ENCODE peak calls at places on chromosomes 6 and 20, in ten cellular contexts. L is adipocyte; S is CD8-positive, alpha-beta memory T cell; B is tibial artery; P is OCI-LY7; Y is CD4-positive, alpha-beta memory T cell; J is cardiac muscle cell; X is A673; I is psoas muscle; C is esophagus squamous epithelium. E is an unnamed sample. For H3K36me3, H3K4me1 and H3K9me3, the result is how much of the 10 kb centered on the place peaks cover.

GRCh38 chr6:90025418-90026089 is 131.3 kb downstream of the GJA10 start:
- DNase-seq in I (no peak), J (no peak), S (no peak), L (peak), X (peak), P (no peak), B (no peak), C (no peak), Y (no peak), E (peak)

GRCh38 chr20:53735536-53736050 is 142.0 kb upstream of the ZNF217 start:
- DNase-seq in X (no peak), P (no peak), C (no peak), J (peak), S (no peak), B (no peak), Y (no peak), L (peak), I (no peak), E (no peak)

GRCh38 chr6:99412065-99412464 is 13.0 kb downstream of the PNISR start:
- DNase-seq in C (no peak), L (no peak), P (no peak), B (no peak), I (no peak), J (no peak), X (no peak), Y (no peak), S (no peak), E (no peak)

GRCh38 chr6:38997128-38997761 is 51.3 kb upstream of the GLP1R start:
- DNase-seq in Y (no peak), C (no peak), J (peak), I (no peak), L (peak), P (peak), X (peak), B (no peak), S (no peak), E (no peak)

GRCh38 chr20:48201881-48202280 is 416.6 kb upstream of the SULF2 start:
- DNase-seq in B (no peak), I (peak), S (no peak), Y (no peak), X (no peak), C (no peak), L (no peak), J (no peak), P (no peak), E (no peak)

GRCh38 chr6:42450314-42451145 is 1.2 kb downstream of the TRERF1 start:
- DNase-seq in B (no peak), C (no peak), J (peak), P (peak), X (no peak), L (peak), I (no peak), Y (no peak), S (no peak), E (no peak)

GRCh38 chr20:16699287-16699686 is 30.5 kb upstream of the SNRPB2 start:
- DNase-seq in X (no peak), C (no peak), L (no peak), P (no peak), J (peak), Y (no peak), B (no peak), I (no peak), S (no peak), E (no peak)

GRCh38 chr20:16575390-16576140 is 2.3 kb upstream of the KIF16B start:
- DNase-seq in P (peak), X (no peak), B (no peak), S (no peak), J (peak), I (no peak), L (no peak), Y (no peak), C (no peak), E (no peak)

GRCh38 chr20:14062786-14063185 is 67.5 kb downstream of the MACROD2 start:
- DNase-seq in X (no peak), S (no peak), C (no peak), I (no peak), J (no peak), B (no peak), Y (no peak), P (no peak), L (peak), E (no peak)

GRCh38 chr20:58019850-58020625 is 208.4 kb downstream of the ANKRD60 start:
- DNase-seq in C (no peak), I (no peak), P (no peak), X (no peak), B (no peak), J (no peak), S (no peak), L (no peak), Y (no peak), E (no peak)

GRCh38 chr6:33123732-33124524 is 48.1 kb downstream of the HLA-DPB1 start:
- DNase-seq in S (no peak), B (no peak), J (peak), Y (no peak), P (peak), I (no peak), C (no peak), X (peak), L (peak), E (peak)

GRCh38 chr6:33885121-33886057 is 81.6 kb upstream of the MLN start:
- DNase-seq in Y (no peak), J (no peak), I (peak), S (no peak), P (no peak), C (no peak), X (no peak), L (peak), B (no peak), E (no peak)

GRCh38 chr6:42935322-42935721 is 6.0 kb downstream of the CNPY3 start:
- DNase-seq in B (no peak), P (no peak), L (no peak), S (no peak), C (no peak), X (no peak), Y (no peak), J (no peak), I (no peak), E (no peak)

GRCh38 chr20:46323557-46323956 is 15.3 kb upstream of the CDH22 start:
- DNase-seq in J (no peak), C (no peak), S (no peak), B (no peak), Y (no peak), X (no peak), P (no peak), L (no peak), I (no peak), E (no peak)

GRCh38 chr20:51326241-51326819 is 216.2 kb downstream of the NFATC2 start:
- DNase-seq in X (peak), B (no peak), J (peak), S (peak), L (peak), I (no peak), Y (peak), P (peak), C (no peak), E (peak)

GRCh38 chr6:47363736-47364135 is 54.0 kb upstream of the TNFRSF21 start:
- DNase-seq in I (no peak), X (no peak), J (no peak), B (no peak), C (no peak), L (no peak), P (no peak), S (no peak), Y (no peak), E (no peak)

GRCh38 chr6:144955853-144956252 is 670.7 kb downstream of the UTRN start:
- DNase-seq in Y (no peak), I (no peak), P (no peak), B (no peak), S (no peak), X (no peak), C (no peak), L (peak), J (no peak), E (no peak)

GRCh38 chr6:143950874-143951273 is 57.2 kb downstream of the PLAGL1 start:
- DNase-seq in B (no peak), Y (no peak), C (no peak), P (no peak), I (no peak), L (no peak), X (no peak), S (no peak), J (no peak), E (no peak)

GRCh38 chr6:30942338-30943060 is 1.7 kb downstream of the MUCL3 start:
- DNase-seq in I (peak), J (peak), B (no peak), C (no peak), P (no peak), X (peak), Y (no peak), S (no peak), L (peak), E (no peak)

GRCh38 chr6:20952605-20953004 is 418.3 kb downstream of the CDKAL1 start:
- DNase-seq in J (no peak), Y (no peak), P (no peak), I (no peak), C (no peak), L (peak), B (no peak), S (no peak), X (peak), E (no peak)

GRCh38 chr20:32574296-32575226 is 10.6 kb downstream of the NOL4L start:
- DNase-seq in X (peak), L (peak), S (no peak), B (no peak), J (no peak), P (no peak), I (no peak), Y (no peak), C (no peak), E (no peak)

GRCh38 chr6:109087661-109088264 is 6.9 kb downstream of the SESN1 start:
- DNase-seq in X (no peak), L (no peak), C (no peak), Y (no peak), I (no peak), J (no peak), P (no peak), S (no peak), B (no peak), E (no peak)

GRCh38 chr6:36333889-36334288 is 2.8 kb downstream of the BNIP5 start:
- DNase-seq in B (no peak), C (no peak), X (no peak), S (no peak), P (no peak), Y (no peak), I (no peak), J (no peak), L (peak), E (no peak)

GRCh38 chr6:112502348-112503130 is 155.4 kb downstream of the RFPL4B start:
- DNase-seq in S (no peak), Y (no peak), L (peak), I (no peak), C (no peak), J (no peak), P (no peak), X (peak), B (no peak), E (no peak)

GRCh38 chr6:132430110-132430509 is 28.8 kb upstream of the MOXD1 start:
- DNase-seq in C (no peak), B (no peak), Y (no peak), S (no peak), I (no peak), X (no peak), P (no peak), J (no peak), L (no peak), E (no peak)

GRCh38 chr20:60254901-60255411 is 296.7 kb downstream of the CDH26 start:
- DNase-seq in C (no peak), S (no peak), I (no peak), L (peak), J (no peak), Y (no peak), B (no peak), X (no peak), P (no peak), E (no peak)

GRCh38 chr6:14129572-14129971 is 12.0 kb downstream of the CD83 start:
- DNase-seq in P (peak), Y (no peak), B (no peak), L (peak), C (no peak), X (peak), S (no peak), I (no peak), J (peak), E (no peak)

GRCh38 chr6:37807656-37808055 is 11.9 kb upstream of the ZFAND3 start:
- DNase-seq in Y (no peak), L (no peak), I (peak), P (no peak), B (no peak), S (no peak), C (no peak), J (no peak), X (no peak), E (no peak)

GRCh38 chr20:60695223-60695622 is 556.8 kb upstream of the CDH4 start:
- DNase-seq in B (no peak), C (no peak), I (no peak), Y (no peak), L (no peak), S (no peak), J (no peak), X (no peak), P (no peak), E (no peak)

GRCh38 chr6:12761376-12762115 is 45.0 kb downstream of the PHACTR1 start:
- DNase-seq in J (no peak), L (peak), B (no peak), S (no peak), Y (no peak), X (peak), C (no peak), P (no peak), I (no peak), E (no peak)

GRCh38 chr6:115717062-115717461 is 343.6 kb downstream of the FRK start:
- DNase-seq in C (no peak), S (no peak), X (no peak), L (no peak), Y (no peak), J (no peak), I (no peak), P (no peak), B (no peak), E (no peak)

GRCh38 chr6:28807682-28808280 is 116.0 kb downstream of the TRIM27 start:
- DNase-seq in S (no peak), L (peak), X (peak), B (no peak), J (no peak), P (peak), I (no peak), C (no peak), Y (no peak), E (no peak)

GRCh38 chr6:156703719-156704118 is 73.5 kb upstream of the ARID1B start:
- DNase-seq in I (no peak), J (no peak), B (no peak), P (no peak), S (no peak), X (no peak), Y (no peak), C (no peak), L (peak), E (no peak)

GRCh38 chr6:20266851-20267608 is 54.8 kb upstream of the MBOAT1 start:
- DNase-seq in S (no peak), Y (no peak), P (no peak), I (no peak), X (no peak), B (no peak), J (no peak), L (no peak), C (no peak), E (peak)

GRCh38 chr6:56909115-56909907 is 45.6 kb upstream of the BEND6 start:
- DNase-seq in J (no peak), S (no peak), L (no peak), P (no peak), I (no peak), B (no peak), C (no peak), X (no peak), Y (no peak), E (no peak)

GRCh38 chr6:42783177-42783875 is 1.5 kb downstream of the BICRAL start:
- DNase-seq in P (peak), X (peak), B (peak), C (no peak), Y (peak), I (peak), J (peak), S (peak), L (peak), E (peak)

GRCh38 chr20:25510202-25510601 is 75.1 kb downstream of the NINL start:
- DNase-seq in C (no peak), B (no peak), Y (no peak), P (no peak), X (no peak), I (no peak), S (no peak), J (no peak), L (no peak), E (no peak)
- H3K36me3 ChIP-seq in C (under half), B (under half), Y (under half), P (under half), X (half or more), I (under half), S (under half), J (under half), L (under half), E (under half)

GRCh38 chr20:17872434-17872833 is 96.2 kb downstream of the SNX5 start:
- DNase-seq in C (no peak), P (no peak), S (no peak), L (no peak), I (no peak), B (peak), Y (no peak), X (no peak), J (no peak), E (no peak)
- H3K4me1 ChIP-seq in C (under half), P (under half), S (under half), L (under half), I (under half), B (under half), Y (under half), X (under half), J (under half), E (under half)

GRCh38 chr6:169160091-169160854 is 93.4 kb downstream of the THBS2 start:
- DNase-seq in X (no peak), L (no peak), Y (no peak), P (no peak), J (no peak), B (peak), I (no peak), C (no peak), S (no peak), E (no peak)

GRCh38 chr6:169159331-169159730 is 94.3 kb downstream of the THBS2 start:
- DNase-seq in X (no peak), L (no peak), J (no peak), C (no peak), I (no peak), P (no peak), B (peak), S (no peak), Y (no peak), E (no peak)

GRCh38 chr6:169161572-169162167 is 92.0 kb downstream of the THBS2 start:
- DNase-seq in S (no peak), X (no peak), P (no peak), Y (no peak), L (no peak), B (peak), J (no peak), C (no peak), I (no peak), E (no peak)

GRCh38 chr6:169162249-169162967 is 91.2 kb downstream of the THBS2 start:
- DNase-seq in C (no peak), X (no peak), L (no peak), J (no peak), P (no peak), I (peak), B (peak), Y (no peak), S (no peak), E (no peak)

DNA sequence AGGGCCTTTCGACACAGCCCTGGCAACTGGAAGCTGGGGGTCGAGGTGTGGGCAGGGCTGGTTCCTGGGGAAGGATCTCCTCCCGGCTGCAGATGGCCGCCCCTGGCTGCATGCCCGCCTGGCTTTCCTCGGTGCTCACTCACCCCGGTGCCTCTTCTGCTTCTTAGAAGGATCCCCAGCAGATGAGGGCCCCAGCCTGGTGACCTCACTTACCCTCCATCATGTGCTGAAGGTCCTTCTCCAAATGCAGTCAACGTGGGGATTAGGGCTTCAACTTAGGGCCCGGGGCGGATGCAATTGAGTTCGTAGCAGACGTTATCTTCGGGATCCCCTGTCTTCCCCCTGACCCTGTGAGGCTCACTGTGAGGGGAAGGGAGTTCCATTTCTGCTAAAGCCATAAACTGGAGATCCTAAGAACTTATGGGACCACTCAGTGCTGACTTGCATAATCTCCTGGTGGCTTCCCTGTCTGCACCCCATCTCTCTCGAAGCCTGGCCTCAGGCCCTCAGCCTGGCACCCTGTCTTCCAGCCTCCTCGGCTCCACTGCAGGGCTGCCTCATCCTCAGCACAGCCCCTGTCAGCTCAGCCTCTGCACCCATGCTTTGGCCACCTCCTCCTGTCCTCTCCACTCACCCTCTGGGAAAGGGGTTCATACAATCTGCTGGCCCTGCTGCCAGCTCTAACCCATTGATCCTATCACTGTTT is 92.6 kb downstream of the THBS2 start:
- DNase-seq in B (peak), C (no peak), S (no peak), I (peak), P (no peak), J (no peak), Y (no peak), X (no peak), L (no peak), E (no peak)
- H3K9me3 ChIP-seq in B (under half), C (under half), S (under half), I (under half), P (under half), J (under half), Y (under half), X (under half), L (under half), E (under half)

DNA sequence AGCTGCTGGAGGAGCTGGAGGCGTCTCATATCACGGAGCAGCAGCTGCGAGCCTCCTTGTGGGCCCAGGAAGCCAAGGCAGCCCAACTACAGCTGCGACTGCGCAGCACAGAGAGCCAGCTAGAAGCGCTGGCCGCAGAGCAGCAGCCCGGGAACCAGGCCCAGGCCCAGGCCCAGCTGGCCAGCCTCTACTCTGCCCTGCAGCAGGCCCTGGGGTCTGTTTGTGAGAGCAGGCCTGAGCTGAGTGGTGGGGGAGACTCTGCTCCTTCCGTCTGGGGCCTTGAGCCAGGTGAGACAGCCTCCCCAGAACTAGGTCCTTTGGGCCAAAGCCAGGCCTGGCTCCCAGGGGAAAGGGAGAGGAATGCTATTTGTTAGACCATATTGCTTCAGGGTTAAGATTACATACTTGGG is 31.7 kb downstream of the C20orf173 start:
- DNase-seq in C (no peak), Y (no peak), J (no peak), L (no peak), I (peak), X (no peak), P (no peak), S (no peak), B (peak), E (no peak)
- H3K36me3 ChIP-seq in C (under half), Y (half or more), J (half or more), L (half or more), I (half or more), X (half or more), P (half or more), S (half or more), B (half or more), E (half or more)

DNA sequence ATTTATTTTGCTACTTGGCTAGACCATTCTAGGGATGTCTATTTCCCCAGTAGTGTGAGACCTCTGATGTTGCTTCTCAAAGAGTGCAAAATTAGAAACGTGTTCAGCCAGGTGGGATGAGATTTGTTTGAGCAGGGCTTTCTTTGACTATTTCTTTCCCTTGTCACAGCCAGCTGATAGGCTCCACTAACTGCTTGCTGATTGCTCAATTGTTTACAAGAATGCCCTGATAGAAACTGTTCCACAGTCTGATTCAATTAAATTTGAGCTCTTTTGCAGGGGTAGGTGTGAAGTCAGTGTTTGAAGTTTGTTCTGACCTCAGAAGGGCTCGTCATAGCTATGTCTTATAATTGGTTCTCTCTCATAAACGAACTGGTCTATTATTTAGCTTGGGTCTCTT is 220.5 kb downstream of the FNDC1 start:
- DNase-seq in C (no peak), X (no peak), B (no peak), Y (no peak), P (no peak), J (no peak), I (no peak), L (no peak), S (no peak), E (no peak)
- H3K4me1 ChIP-seq in C (under half), X (under half), B (under half), Y (under half), P (under half), J (under half), I (under half), L (under half), S (under half), E (under half)

E was measured in CD4-positive, CD25-positive, alpha-beta regulatory T cell.